ENCODE peak calls at places on chromosomes 7 and 10, in seven cellular contexts. One of them, this sample, is unnamed.

GRCh38 chr7:41247128-41247865 is 455.6 kb downstream of the INHBA start:
- DNase-seq in activated naive CD4-positive, alpha-beta T cell treated with anti-CD3 and anti-CD28 coated beads for 36 hours: no peak
- DNase-seq in osteocyte: no peak
- DNase-seq in HuH-7: no peak
- DNase-seq in pulmonary artery endothelial cell: no peak
- DNase-seq in mammary epithelial cell: peak; percentile 97
- DNase-seq in H7: no peak
- DNase-seq in this sample: no peak

GRCh38 chr7:55588379-55588699 is 16.0 kb upstream of the VOPP1 start:
- DNase-seq in activated naive CD4-positive, alpha-beta T cell treated with anti-CD3 and anti-CD28 coated beads for 36 hours: no peak
- DNase-seq in osteocyte: no peak
- DNase-seq in HuH-7: no peak
- DNase-seq in pulmonary artery endothelial cell: no peak
- DNase-seq in mammary epithelial cell: no peak
- DNase-seq in H7: no peak
- DNase-seq in this sample: no peak

GRCh38 chr10:84214612-84215235 is 10.6 kb downstream of the LRIT2 start:
- DNase-seq in activated naive CD4-positive, alpha-beta T cell treated with anti-CD3 and anti-CD28 coated beads for 36 hours: peak; percentile 63
- DNase-seq in osteocyte: no peak
- DNase-seq in HuH-7: peak; percentile 37
- DNase-seq in pulmonary artery endothelial cell: no peak
- DNase-seq in mammary epithelial cell: peak; percentile 26
- DNase-seq in H7: peak; percentile 86
- DNase-seq in this sample: no peak

GRCh38 chr10:92689663-92690210 is at the start of gene HHEX:
- DNase-seq in activated naive CD4-positive, alpha-beta T cell treated with anti-CD3 and anti-CD28 coated beads for 36 hours: no peak
- DNase-seq in osteocyte: no peak
- DNase-seq in HuH-7: peak; percentile 79
- DNase-seq in pulmonary artery endothelial cell: peak; percentile 52
- DNase-seq in mammary epithelial cell: peak; percentile 50
- DNase-seq in H7: peak; percentile 93
- DNase-seq in this sample: peak; percentile 53

GRCh38 chr10:77334501-77334900 is 303.1 kb downstream of the KCNMA1 start:
- DNase-seq in activated naive CD4-positive, alpha-beta T cell treated with anti-CD3 and anti-CD28 coated beads for 36 hours: no peak
- DNase-seq in osteocyte: no peak
- DNase-seq in HuH-7: no peak
- DNase-seq in pulmonary artery endothelial cell: no peak
- DNase-seq in mammary epithelial cell: no peak
- DNase-seq in H7: no peak
- DNase-seq in this sample: no peak

GRCh38 chr10:79149662-79150443 is 81.1 kb downstream of the ZMIZ1 start:
- DNase-seq in activated naive CD4-positive, alpha-beta T cell treated with anti-CD3 and anti-CD28 coated beads for 36 hours: peak; percentile 68
- DNase-seq in osteocyte: peak; percentile 88
- DNase-seq in HuH-7: peak; percentile 37
- DNase-seq in pulmonary artery endothelial cell: no peak
- DNase-seq in mammary epithelial cell: peak; percentile 81
- DNase-seq in H7: peak; percentile 78
- DNase-seq in this sample: no peak

GRCh38 chr7:123770378-123770777 is 21.6 kb upstream of the WASL start:
- DNase-seq in activated naive CD4-positive, alpha-beta T cell treated with anti-CD3 and anti-CD28 coated beads for 36 hours: no peak
- DNase-seq in osteocyte: no peak
- DNase-seq in HuH-7: no peak
- DNase-seq in pulmonary artery endothelial cell: no peak
- DNase-seq in mammary epithelial cell: peak; percentile 97
- DNase-seq in H7: no peak
- DNase-seq in this sample: no peak

GRCh38 chr7:518630-519428 is 817 bp downstream of the PDGFA start:
- DNase-seq in activated naive CD4-positive, alpha-beta T cell treated with anti-CD3 and anti-CD28 coated beads for 36 hours: peak; percentile 75
- DNase-seq in osteocyte: no peak
- DNase-seq in HuH-7: peak; percentile 92
- DNase-seq in pulmonary artery endothelial cell: peak; percentile 46
- DNase-seq in mammary epithelial cell: peak; percentile 82
- DNase-seq in H7: peak; percentile 90
- DNase-seq in this sample: peak; percentile 91

GRCh38 chr10:113930482-113931057 is 76.1 kb downstream of the NHLRC2 start:
- DNase-seq in activated naive CD4-positive, alpha-beta T cell treated with anti-CD3 and anti-CD28 coated beads for 36 hours: no peak
- DNase-seq in osteocyte: no peak
- DNase-seq in HuH-7: no peak
- DNase-seq in pulmonary artery endothelial cell: peak; percentile 63
- DNase-seq in mammary epithelial cell: no peak
- DNase-seq in H7: no peak
- DNase-seq in this sample: no peak

GRCh38 chr10:17026686-17027485 is 102.7 kb downstream of the CUBN start:
- DNase-seq in activated naive CD4-positive, alpha-beta T cell treated with anti-CD3 and anti-CD28 coated beads for 36 hours: peak; percentile 84
- DNase-seq in osteocyte: no peak
- DNase-seq in HuH-7: no peak
- DNase-seq in pulmonary artery endothelial cell: no peak
- DNase-seq in mammary epithelial cell: peak; percentile 52
- DNase-seq in H7: no peak
- DNase-seq in this sample: no peak

GRCh38 chr7:126302639-126303038 is 950.1 kb downstream of the GRM8 start:
- DNase-seq in activated naive CD4-positive, alpha-beta T cell treated with anti-CD3 and anti-CD28 coated beads for 36 hours: no peak
- DNase-seq in osteocyte: no peak
- DNase-seq in HuH-7: no peak
- DNase-seq in pulmonary artery endothelial cell: no peak
- DNase-seq in mammary epithelial cell: no peak
- DNase-seq in H7: no peak
- DNase-seq in this sample: no peak

GRCh38 chr10:130954326-130954905 is 357.1 kb downstream of the TCERG1L start:
- DNase-seq in activated naive CD4-positive, alpha-beta T cell treated with anti-CD3 and anti-CD28 coated beads for 36 hours: no peak
- DNase-seq in osteocyte: no peak
- DNase-seq in HuH-7: no peak
- DNase-seq in pulmonary artery endothelial cell: no peak
- DNase-seq in mammary epithelial cell: no peak
- DNase-seq in H7: no peak
- DNase-seq in this sample: no peak

GRCh38 chr7:45596665-45597095 is 22.5 kb downstream of the ADCY1 start:
- DNase-seq in activated naive CD4-positive, alpha-beta T cell treated with anti-CD3 and anti-CD28 coated beads for 36 hours: no peak
- DNase-seq in osteocyte: no peak
- DNase-seq in HuH-7: no peak
- DNase-seq in pulmonary artery endothelial cell: no peak
- DNase-seq in mammary epithelial cell: no peak
- DNase-seq in H7: peak; percentile 11
- DNase-seq in this sample: no peak

GRCh38 chr7:43469051-43469450 is 113.9 kb upstream of the STK17A start:
- DNase-seq in activated naive CD4-positive, alpha-beta T cell treated with anti-CD3 and anti-CD28 coated beads for 36 hours: no peak
- DNase-seq in osteocyte: no peak
- DNase-seq in HuH-7: no peak
- DNase-seq in pulmonary artery endothelial cell: no peak
- DNase-seq in mammary epithelial cell: no peak
- DNase-seq in H7: no peak
- DNase-seq in this sample: no peak

GRCh38 chr10:124962421-124962820 is 20.5 kb downstream of the ZRANB1 start:
- DNase-seq in activated naive CD4-positive, alpha-beta T cell treated with anti-CD3 and anti-CD28 coated beads for 36 hours: no peak
- DNase-seq in osteocyte: no peak
- DNase-seq in HuH-7: no peak
- DNase-seq in pulmonary artery endothelial cell: no peak
- DNase-seq in mammary epithelial cell: no peak
- DNase-seq in H7: no peak
- DNase-seq in this sample: no peak

GRCh38 chr10:51915031-51915542 is 215.7 kb upstream of the CSTF2T start:
- DNase-seq in activated naive CD4-positive, alpha-beta T cell treated with anti-CD3 and anti-CD28 coated beads for 36 hours: no peak
- DNase-seq in osteocyte: no peak
- DNase-seq in HuH-7: no peak
- DNase-seq in pulmonary artery endothelial cell: no peak
- DNase-seq in mammary epithelial cell: no peak
- DNase-seq in H7: no peak
- DNase-seq in this sample: no peak

GRCh38 chr7:12199363-12199762 is 11.7 kb upstream of the TMEM106B start:
- DNase-seq in activated naive CD4-positive, alpha-beta T cell treated with anti-CD3 and anti-CD28 coated beads for 36 hours: no peak
- DNase-seq in osteocyte: no peak
- DNase-seq in HuH-7: peak; percentile 32
- DNase-seq in pulmonary artery endothelial cell: no peak
- DNase-seq in mammary epithelial cell: no peak
- DNase-seq in H7: no peak
- DNase-seq in this sample: no peak

GRCh38 chr10:69496352-69497234 is 45.3 kb downstream of the TSPAN15 start:
- DNase-seq in activated naive CD4-positive, alpha-beta T cell treated with anti-CD3 and anti-CD28 coated beads for 36 hours: no peak
- DNase-seq in osteocyte: no peak
- DNase-seq in HuH-7: no peak
- DNase-seq in pulmonary artery endothelial cell: no peak
- DNase-seq in mammary epithelial cell: no peak
- DNase-seq in H7: no peak
- DNase-seq in this sample: no peak

This sample was measured in frontal cortex.